ENCODE peak calls at places on chromosome 1, in eight cellular contexts. One of them, this sample, is unnamed.

GRCh38 chr1:7491089-7491817 is 279.8 kb upstream of the VAMP3 start:
- DNase-seq in PC-3: peak
- DNase-seq in central memory CD4-positive, alpha-beta T cell: no peak
- DNase-seq in fibroblast of villous mesenchyme: peak
- DNase-seq in mesothelial cell of epicardium: no peak
- DNase-seq in HT1080: no peak
- DNase-seq in activated CD4-positive, alpha-beta T cell treated with anti-CD3 and anti-CD28 coated beads for 24 hours: no peak
- DNase-seq in GM04504: peak
- DNase-seq in this sample: no peak

GRCh38 chr1:63575340-63575826 is 17.8 kb upstream of the PGM1 start:
- DNase-seq in activated CD4-positive, alpha-beta T cell treated with anti-CD3 and anti-CD28 coated beads for 24 hours: no peak
- DNase-seq in PC-3: peak
- DNase-seq in central memory CD4-positive, alpha-beta T cell: peak
- DNase-seq in mesothelial cell of epicardium: no peak
- DNase-seq in fibroblast of villous mesenchyme: peak
- DNase-seq in HT1080: peak
- DNase-seq in GM04504: peak
- DNase-seq in this sample: no peak

GRCh38 chr1:21510113-21510493 is 880 bp downstream of the ALPL start:
- DNase-seq in GM04504: no peak
- DNase-seq in fibroblast of villous mesenchyme: no peak
- DNase-seq in activated CD4-positive, alpha-beta T cell treated with anti-CD3 and anti-CD28 coated beads for 24 hours: no peak
- DNase-seq in HT1080: no peak
- DNase-seq in mesothelial cell of epicardium: no peak
- DNase-seq in PC-3: no peak
- DNase-seq in central memory CD4-positive, alpha-beta T cell: no peak
- DNase-seq in this sample: no peak

GRCh38 chr1:15678578-15678977 is 5.5 kb upstream of the PLEKHM2 start:
- DNase-seq in fibroblast of villous mesenchyme: peak
- DNase-seq in activated CD4-positive, alpha-beta T cell treated with anti-CD3 and anti-CD28 coated beads for 24 hours: no peak
- DNase-seq in HT1080: peak
- DNase-seq in mesothelial cell of epicardium: no peak
- DNase-seq in central memory CD4-positive, alpha-beta T cell: no peak
- DNase-seq in GM04504: peak
- DNase-seq in PC-3: peak
- DNase-seq in this sample: no peak

GRCh38 chr1:203937678-203938330 is 76.4 kb downstream of the SNRPE start:
- DNase-seq in mesothelial cell of epicardium: no peak
- DNase-seq in PC-3: no peak
- DNase-seq in HT1080: no peak
- DNase-seq in central memory CD4-positive, alpha-beta T cell: no peak
- DNase-seq in GM04504: no peak
- DNase-seq in activated CD4-positive, alpha-beta T cell treated with anti-CD3 and anti-CD28 coated beads for 24 hours: no peak
- DNase-seq in fibroblast of villous mesenchyme: peak
- DNase-seq in this sample: no peak

GRCh38 chr1:24929091-24929875 is 793 bp downstream of the RUNX3 start:
- DNase-seq in GM04504: peak
- DNase-seq in central memory CD4-positive, alpha-beta T cell: peak
- DNase-seq in fibroblast of villous mesenchyme: no peak
- DNase-seq in mesothelial cell of epicardium: no peak
- DNase-seq in PC-3: peak
- DNase-seq in activated CD4-positive, alpha-beta T cell treated with anti-CD3 and anti-CD28 coated beads for 24 hours: no peak
- DNase-seq in HT1080: no peak
- DNase-seq in this sample: no peak

GRCh38 chr1:79010589-79010988 is 4.1 kb upstream of the ADGRL4 start:
- DNase-seq in mesothelial cell of epicardium: no peak
- DNase-seq in HT1080: no peak
- DNase-seq in PC-3: no peak
- DNase-seq in activated CD4-positive, alpha-beta T cell treated with anti-CD3 and anti-CD28 coated beads for 24 hours: no peak
- DNase-seq in GM04504: no peak
- DNase-seq in central memory CD4-positive, alpha-beta T cell: no peak
- DNase-seq in fibroblast of villous mesenchyme: no peak
- DNase-seq in this sample: no peak

GRCh38 chr1:79082233-79082632 is 75.7 kb upstream of the ADGRL4 start:
- DNase-seq in GM04504: no peak
- DNase-seq in HT1080: no peak
- DNase-seq in PC-3: no peak
- DNase-seq in activated CD4-positive, alpha-beta T cell treated with anti-CD3 and anti-CD28 coated beads for 24 hours: no peak
- DNase-seq in mesothelial cell of epicardium: no peak
- DNase-seq in central memory CD4-positive, alpha-beta T cell: no peak
- DNase-seq in fibroblast of villous mesenchyme: no peak
- DNase-seq in this sample: no peak

GRCh38 chr1:53343831-53344668 is 16.2 kb upstream of the LRP8 start:
- DNase-seq in PC-3: no peak
- DNase-seq in HT1080: no peak
- DNase-seq in GM04504: no peak
- DNase-seq in fibroblast of villous mesenchyme: no peak
- DNase-seq in activated CD4-positive, alpha-beta T cell treated with anti-CD3 and anti-CD28 coated beads for 24 hours: no peak
- DNase-seq in mesothelial cell of epicardium: peak
- DNase-seq in central memory CD4-positive, alpha-beta T cell: no peak
- DNase-seq in this sample: no peak

GRCh38 chr1:196438324-196438723 is 169.9 kb downstream of the KCNT2 start:
- DNase-seq in HT1080: no peak
- DNase-seq in central memory CD4-positive, alpha-beta T cell: no peak
- DNase-seq in PC-3: no peak
- DNase-seq in mesothelial cell of epicardium: no peak
- DNase-seq in activated CD4-positive, alpha-beta T cell treated with anti-CD3 and anti-CD28 coated beads for 24 hours: no peak
- DNase-seq in fibroblast of villous mesenchyme: peak
- DNase-seq in GM04504: no peak
- DNase-seq in this sample: no peak

GRCh38 chr1:8667869-8668595 is 149.4 kb downstream of the RERE start:
- DNase-seq in GM04504: no peak
- DNase-seq in HT1080: peak
- DNase-seq in PC-3: peak
- DNase-seq in mesothelial cell of epicardium: no peak
- DNase-seq in fibroblast of villous mesenchyme: peak
- DNase-seq in activated CD4-positive, alpha-beta T cell treated with anti-CD3 and anti-CD28 coated beads for 24 hours: no peak
- DNase-seq in central memory CD4-positive, alpha-beta T cell: no peak
- DNase-seq in this sample: no peak

GRCh38 chr1:52140633-52141512 is 1.0 kb upstream of the ZFYVE9 start:
- DNase-seq in PC-3: no peak
- DNase-seq in mesothelial cell of epicardium: no peak
- DNase-seq in GM04504: no peak
- DNase-seq in HT1080: peak
- DNase-seq in activated CD4-positive, alpha-beta T cell treated with anti-CD3 and anti-CD28 coated beads for 24 hours: no peak
- DNase-seq in central memory CD4-positive, alpha-beta T cell: no peak
- DNase-seq in fibroblast of villous mesenchyme: peak
- DNase-seq in this sample: no peak

This sample was measured in NCI-H1048.